ENCODE peak calls at places on chromosome 7, in eight cellular contexts. One of them, this sample, is unnamed.

GRCh38 chr7:2904202-2904601 is 60.1 kb upstream of the GNA12 start:
- DNase-seq in breast epithelium: no peak
- DNase-seq in COR-L47: no peak
- DNase-seq in RWPE2: no peak
- DNase-seq in natural killer cell treated with Interleukin-12 subunit alpha and Interleukin-12 subunit beta and Interleukin-15 and Interleukin-18, amount 100 ng/mL, for 72 hours: no peak
- DNase-seq in M059J: no peak
- DNase-seq in NCI-H446: no peak
- DNase-seq in NCI-H1092 treated with DMSO at 0.1 percent for 48 hours: no peak
- DNase-seq in this sample: no peak

GRCh38 chr7:47950714-47951113 is 2.4 kb upstream of the PKD1L1 start:
- DNase-seq in breast epithelium: peak; percentile 61
- DNase-seq in COR-L47: peak; percentile 21
- DNase-seq in RWPE2: no peak
- DNase-seq in natural killer cell treated with Interleukin-12 subunit alpha and Interleukin-12 subunit beta and Interleukin-15 and Interleukin-18, amount 100 ng/mL, for 72 hours: no peak
- DNase-seq in M059J: no peak
- DNase-seq in NCI-H446: no peak
- DNase-seq in NCI-H1092 treated with DMSO at 0.1 percent for 48 hours: no peak
- DNase-seq in this sample: no peak

GRCh38 chr7:131385039-131385605 is 57.4 kb downstream of the MKLN1 start:
- DNase-seq in breast epithelium: no peak
- DNase-seq in COR-L47: no peak
- DNase-seq in RWPE2: no peak
- DNase-seq in natural killer cell treated with Interleukin-12 subunit alpha and Interleukin-12 subunit beta and Interleukin-15 and Interleukin-18, amount 100 ng/mL, for 72 hours: no peak
- DNase-seq in M059J: peak; percentile 59
- DNase-seq in NCI-H446: no peak
- DNase-seq in NCI-H1092 treated with DMSO at 0.1 percent for 48 hours: no peak
- DNase-seq in this sample: peak; percentile 67

GRCh38 chr7:149718730-149719049 is 54.7 kb downstream of the ZNF467 start:
- DNase-seq in breast epithelium: no peak
- DNase-seq in COR-L47: no peak
- DNase-seq in RWPE2: no peak
- DNase-seq in natural killer cell treated with Interleukin-12 subunit alpha and Interleukin-12 subunit beta and Interleukin-15 and Interleukin-18, amount 100 ng/mL, for 72 hours: no peak
- DNase-seq in M059J: no peak
- DNase-seq in NCI-H446: no peak
- DNase-seq in NCI-H1092 treated with DMSO at 0.1 percent for 48 hours: no peak
- DNase-seq in this sample: no peak

GRCh38 chr7:90669002-90669401 is 72.9 kb downstream of the CDK14 start:
- DNase-seq in breast epithelium: no peak
- DNase-seq in COR-L47: peak; percentile 36
- DNase-seq in RWPE2: no peak
- DNase-seq in natural killer cell treated with Interleukin-12 subunit alpha and Interleukin-12 subunit beta and Interleukin-15 and Interleukin-18, amount 100 ng/mL, for 72 hours: no peak
- DNase-seq in M059J: no peak
- DNase-seq in NCI-H446: no peak
- DNase-seq in NCI-H1092 treated with DMSO at 0.1 percent for 48 hours: no peak
- DNase-seq in this sample: no peak

GRCh38 chr7:2980406-2981102 is 63.1 kb downstream of the CARD11 start:
- DNase-seq in breast epithelium: no peak
- DNase-seq in COR-L47: no peak
- DNase-seq in RWPE2: no peak
- DNase-seq in natural killer cell treated with Interleukin-12 subunit alpha and Interleukin-12 subunit beta and Interleukin-15 and Interleukin-18, amount 100 ng/mL, for 72 hours: no peak
- DNase-seq in M059J: no peak
- DNase-seq in NCI-H446: no peak
- DNase-seq in NCI-H1092 treated with DMSO at 0.1 percent for 48 hours: no peak
- DNase-seq in this sample: no peak

GRCh38 chr7:22610871-22611757 is 111.1 kb upstream of the STEAP1B start:
- DNase-seq in breast epithelium: no peak
- DNase-seq in COR-L47: no peak
- DNase-seq in RWPE2: no peak
- DNase-seq in natural killer cell treated with Interleukin-12 subunit alpha and Interleukin-12 subunit beta and Interleukin-15 and Interleukin-18, amount 100 ng/mL, for 72 hours: no peak
- DNase-seq in M059J: no peak
- DNase-seq in NCI-H446: no peak
- DNase-seq in NCI-H1092 treated with DMSO at 0.1 percent for 48 hours: no peak
- DNase-seq in this sample: peak; percentile 69

GRCh38 chr7:155591055-155591750 is 44.8 kb upstream of the CNPY1 start:
- DNase-seq in breast epithelium: no peak
- DNase-seq in COR-L47: no peak
- DNase-seq in RWPE2: no peak
- DNase-seq in natural killer cell treated with Interleukin-12 subunit alpha and Interleukin-12 subunit beta and Interleukin-15 and Interleukin-18, amount 100 ng/mL, for 72 hours: no peak
- DNase-seq in M059J: peak; percentile 20
- DNase-seq in NCI-H446: no peak
- DNase-seq in NCI-H1092 treated with DMSO at 0.1 percent for 48 hours: no peak
- DNase-seq in this sample: no peak